ENCODE peak calls at places on chromosomes 4 and X, in five cellular contexts. Z is lower lobe of right lung, W is H1, A is AG09309, K is body of pancreas. C is an unnamed sample.

GRCh38 chrX:20215565-20215964 is 51.1 kb downstream of the RPS6KA3 start:
- DNase-seq in Z (no peak), W (no peak), A (no peak), K (no peak), C (no peak)

GRCh38 chr4:76752911-76753494 is 144.9 kb downstream of the SOWAHB start:
- DNase-seq in Z (no peak), W (no peak), A (peak), K (no peak), C (no peak)

GRCh38 chr4:74038161-74039064 is at the start of gene CXCL3:
- DNase-seq in Z (peak), W (peak), A (no peak), K (peak), C (no peak)

GRCh38 chr4:173522160-173522873 is 7.7 kb downstream of the HAND2 start:
- DNase-seq in Z (no peak), W (peak), A (peak), K (peak), C (no peak)

GRCh38 chr4:24260922-24261581 is 323.3 kb downstream of the DHX15 start:
- DNase-seq in Z (no peak), W (no peak), A (no peak), K (no peak), C (no peak)

GRCh38 chr4:188811116-188811515 is 671.9 kb downstream of the TRIML1 start:
- DNase-seq in Z (no peak), W (no peak), A (no peak), K (no peak), C (no peak)

GRCh38 chr4:147829401-147830101 is 97.7 kb downstream of the ARHGAP10 start:
- DNase-seq in Z (no peak), W (no peak), A (no peak), K (peak), C (peak)

GRCh38 chr4:132642196-132642817 is 506.8 kb upstream of the PCDH10 start:
- DNase-seq in Z (no peak), W (peak), A (no peak), K (peak), C (peak)

GRCh38 chr4:53019485-53020382 is 157.6 kb downstream of the RASL11B start:
- DNase-seq in Z (no peak), W (no peak), A (no peak), K (peak), C (peak)

DNA sequence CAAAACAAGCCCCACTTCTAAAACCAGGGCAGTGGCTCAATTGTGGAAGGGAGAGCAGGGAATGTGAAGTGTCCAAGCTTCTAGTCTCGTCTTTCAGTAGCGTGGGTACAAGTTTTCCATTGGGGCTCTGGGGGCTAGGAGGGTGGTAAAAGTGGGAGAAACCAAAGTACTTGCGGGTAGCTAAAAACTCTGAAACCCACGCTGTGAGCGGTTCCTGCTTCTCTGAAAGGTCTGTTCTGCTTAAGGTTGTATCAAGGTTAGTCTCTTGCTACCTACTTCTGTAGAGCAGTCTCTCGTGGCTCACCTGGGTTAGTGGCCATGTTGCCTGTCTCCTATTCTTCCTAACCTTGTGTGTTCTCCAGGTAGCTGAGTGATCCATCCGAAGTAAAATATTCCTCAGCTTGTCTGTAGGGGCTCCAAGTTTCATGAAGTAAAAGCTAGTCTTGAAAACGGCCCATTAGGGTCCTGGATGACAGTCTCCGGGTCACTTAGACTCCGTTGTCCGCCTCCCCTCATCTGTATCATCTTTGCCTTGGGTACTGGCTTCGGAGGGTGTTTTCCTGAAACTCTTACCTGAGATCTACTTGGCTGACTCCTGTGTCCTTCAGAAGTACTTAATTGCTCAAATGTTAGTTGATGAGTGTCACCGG is 1.9 kb upstream of the WDR1 start:
- DNase-seq in Z (no peak), W (no peak), A (no peak), K (no peak), C (no peak)
- H3K4me3 ChIP-seq in Z (peak), W (peak), A (no peak), K (no peak), C (no peak)

DNA sequence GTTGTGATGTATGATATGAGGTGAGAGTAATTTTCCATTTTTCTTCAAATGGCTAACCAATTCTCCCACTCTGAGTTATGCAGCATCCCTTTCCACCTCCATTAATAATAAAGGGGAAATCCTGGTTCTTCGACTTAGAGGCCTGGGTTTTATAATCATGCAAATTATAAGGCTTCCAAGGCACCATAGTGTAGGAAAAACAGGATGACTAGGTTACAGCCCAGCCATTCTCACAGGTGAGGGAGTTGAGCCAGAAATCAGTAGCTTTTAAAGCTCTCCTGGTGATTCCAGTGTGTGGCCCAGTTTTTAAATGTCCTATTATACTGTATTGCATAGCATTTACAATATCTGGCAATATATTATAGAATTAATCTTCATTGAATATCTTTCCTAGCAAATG is 203.1 kb downstream of the ARHGEF9 start:
- DNase-seq in Z (no peak), W (no peak), A (no peak), K (no peak), C (no peak)
- H3K4me3 ChIP-seq in Z (no peak), W (no peak), A (no peak), K (no peak), C (no peak)

GRCh38 chr4:146637853-146638800 is 566 bp upstream of the POU4F2 start:
- DNase-seq in Z (peak), W (peak), A (no peak), K (no peak), C (no peak)
- H3K4me3 ChIP-seq in Z (no peak), W (peak), A (no peak), K (no peak), C (no peak)

DNA sequence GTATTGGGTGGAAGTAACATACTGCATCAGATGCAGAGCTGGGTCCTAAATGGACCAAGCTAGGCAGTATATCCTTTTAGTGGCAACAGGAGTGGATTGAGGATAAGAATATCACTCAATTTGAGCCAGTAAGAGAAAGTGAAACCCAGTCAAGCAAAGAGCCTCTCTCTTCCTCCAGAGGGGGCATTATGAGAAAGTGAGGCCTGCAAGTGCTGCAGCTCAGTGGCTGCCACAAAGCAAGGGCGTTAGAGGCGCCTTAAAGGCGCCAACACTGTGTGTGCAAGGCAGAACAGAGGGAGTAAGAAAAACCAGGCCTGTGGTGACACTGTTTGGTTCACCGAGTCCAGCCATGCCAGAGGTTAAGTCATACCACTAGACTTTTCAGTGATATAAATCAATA is 17.5 kb downstream of the STX18 start:
- DNase-seq in Z (no peak), W (no peak), A (no peak), K (no peak), C (no peak)
- H3K4me3 ChIP-seq in Z (no peak), W (no peak), A (no peak), K (no peak), C (no peak)

GRCh38 chrX:119541188-119541587 is 24.0 kb downstream of the STEEP1 start:
- DNase-seq in Z (no peak), W (no peak), A (peak), K (no peak), C (no peak)
- H3K4me3 ChIP-seq in Z (no peak), W (no peak), A (no peak), K (no peak), C (no peak)

DNA sequence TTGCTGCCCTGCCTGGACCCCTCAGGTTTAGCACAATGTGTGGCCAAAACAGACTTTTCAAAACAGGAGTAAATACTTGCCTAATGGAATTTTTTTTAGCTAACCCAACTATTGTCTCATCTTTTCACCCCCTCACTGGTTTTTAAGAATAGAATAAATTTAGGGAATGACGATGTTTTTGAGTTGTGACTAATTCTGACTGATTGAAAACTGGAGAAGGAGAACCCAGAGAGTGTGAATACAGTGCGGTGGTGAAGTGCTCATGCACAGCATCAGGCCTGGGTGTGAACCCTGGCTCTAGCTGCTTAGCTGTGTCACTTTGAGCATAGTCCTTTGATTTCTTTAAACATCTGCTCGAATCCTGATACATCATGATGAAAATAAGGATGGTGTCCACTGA is 10.5 kb downstream of the ANTXR2 start:
- DNase-seq in Z (no peak), W (no peak), A (no peak), K (no peak), C (no peak)
- H3K4me3 ChIP-seq in Z (no peak), W (no peak), A (no peak), K (no peak), C (no peak)

GRCh38 chrX:31320740-31321139 is 248.9 kb upstream of the FTHL17 start:
- DNase-seq in Z (no peak), W (no peak), A (no peak), K (no peak), C (no peak)

GRCh38 chrX:31318866-31319265 is 247.0 kb upstream of the FTHL17 start:
- DNase-seq in Z (no peak), W (no peak), A (no peak), K (no peak), C (no peak)

GRCh38 chrX:31319586-31319985 is 247.7 kb upstream of the FTHL17 start:
- DNase-seq in Z (no peak), W (no peak), A (no peak), K (no peak), C (no peak)

GRCh38 chrX:31329298-31329697 is 257.5 kb upstream of the FTHL17 start:
- DNase-seq in Z (no peak), W (no peak), A (no peak), K (no peak), C (no peak)

GRCh38 chrX:31323658-31324057 is 251.8 kb upstream of the FTHL17 start:
- DNase-seq in Z (no peak), W (no peak), A (no peak), K (no peak), C (no peak)
- H3K4me3 ChIP-seq in Z (no peak), W (no peak), A (no peak), K (no peak), C (no peak)

GRCh38 chr4:25870081-25870480 is 7.3 kb upstream of the SEL1L3 start:
- DNase-seq in Z (no peak), W (no peak), A (no peak), K (no peak), C (no peak)

GRCh38 chr4:25872851-25873631 is 10.3 kb upstream of the SEL1L3 start:
- DNase-seq in Z (no peak), W (no peak), A (no peak), K (no peak), C (no peak)

GRCh38 chr4:25875281-25875745 is 12.5 kb upstream of the SEL1L3 start:
- DNase-seq in Z (no peak), W (no peak), A (no peak), K (no peak), C (no peak)

GRCh38 chr4:25874641-25875040 is 11.9 kb upstream of the SEL1L3 start:
- DNase-seq in Z (no peak), W (no peak), A (no peak), K (no peak), C (no peak)

GRCh38 chr4:25873632-25874129 is 10.9 kb upstream of the SEL1L3 start:
- DNase-seq in Z (no peak), W (no peak), A (no peak), K (no peak), C (no peak)
- H3K4me3 ChIP-seq in Z (no peak), W (no peak), A (no peak), K (no peak), C (no peak)

C was measured in LNCaP clone FGC.